ENCODE peak calls at places on chromosomes 11 and 22, in nine cellular contexts. M, T, E, K, P, O, J, V and U are unnamed samples.

GRCh38 chr22:39128508-39128907 is 24.0 kb downstream of the CBX7 start:
- DNase-seq in M (no peak), T (no peak), E (no peak), K (no peak), P (no peak), O (no peak), J (no peak), V (no peak), U (no peak)

GRCh38 chr22:48941903-48942625 is 885.6 kb downstream of the BRD1 start:
- DNase-seq in M (no peak), T (no peak), E (no peak), K (no peak), P (no peak), O (no peak), J (no peak), V (no peak), U (no peak)

GRCh38 chr11:1373536-1374214 is 16.1 kb upstream of the BRSK2 start:
- DNase-seq in M (peak), T (no peak), E (no peak), K (no peak), P (no peak), O (no peak), J (no peak), V (no peak), U (no peak)

GRCh38 chr11:69200331-69201047 is 44.8 kb downstream of the SMIM38 start:
- DNase-seq in M (no peak), T (no peak), E (no peak), K (no peak), P (no peak), O (no peak), J (peak), V (peak), U (no peak)

GRCh38 chr22:44365832-44366231 is 53.1 kb upstream of the SHISAL1 start:
- DNase-seq in M (no peak), T (no peak), E (no peak), K (no peak), P (no peak), O (no peak), J (peak), V (no peak), U (no peak)

GRCh38 chr11:2808850-2809847 is 76.4 kb downstream of the CDKN1C start:
- DNase-seq in M (no peak), T (no peak), E (no peak), K (no peak), P (no peak), O (no peak), J (peak), V (no peak), U (no peak)

GRCh38 chr11:114134870-114135269 is 75.4 kb downstream of the ZBTB16 start:
- DNase-seq in M (no peak), T (peak), E (no peak), K (no peak), P (no peak), O (no peak), J (no peak), V (no peak), U (no peak)

GRCh38 chr11:69137148-69137844 is 18.4 kb upstream of the SMIM38 start:
- DNase-seq in M (no peak), T (no peak), E (no peak), K (no peak), P (no peak), O (no peak), J (no peak), V (no peak), U (no peak)

GRCh38 chr11:12540913-12541587 is 133.2 kb upstream of the TEAD1 start:
- DNase-seq in M (peak), T (peak), E (no peak), K (no peak), P (peak), O (no peak), J (no peak), V (no peak), U (no peak)

GRCh38 chr11:2305862-2306823 is 4.3 kb downstream of the TSPAN32 start:
- DNase-seq in M (peak), T (peak), E (no peak), K (no peak), P (no peak), O (peak), J (peak), V (no peak), U (no peak)

GRCh38 chr11:83760942-83761341 is 474.8 kb upstream of the CCDC90B start:
- DNase-seq in M (no peak), T (no peak), E (no peak), K (no peak), P (no peak), O (no peak), J (no peak), V (no peak), U (no peak)

GRCh38 chr22:24841261-24841660 is 35.2 kb downstream of the SGSM1 start:
- DNase-seq in M (no peak), T (peak), E (no peak), K (peak), P (no peak), O (no peak), J (no peak), V (no peak), U (no peak)

GRCh38 chr11:28400236-28401100 is 292.3 kb downstream of the METTL15 start:
- DNase-seq in M (peak), T (no peak), E (no peak), K (no peak), P (no peak), O (no peak), J (no peak), V (no peak), U (no peak)

GRCh38 chr11:125200441-125200840 is 35.9 kb downstream of the PKNOX2 start:
- DNase-seq in M (no peak), T (no peak), E (no peak), K (no peak), P (no peak), O (no peak), J (no peak), V (no peak), U (no peak)

GRCh38 chr11:65920035-65920802 is 993 bp downstream of the DRAP1 start:
- DNase-seq in M (no peak), T (no peak), E (no peak), K (no peak), P (no peak), O (no peak), J (no peak), V (no peak), U (no peak)

GRCh38 chr22:38032681-38033521 is 24.3 kb upstream of the PICK1 start:
- DNase-seq in M (peak), T (peak), E (no peak), K (no peak), P (no peak), O (no peak), J (no peak), V (no peak), U (no peak)

GRCh38 chr22:49152146-49152929 is 675.3 kb downstream of the BRD1 start:
- DNase-seq in M (no peak), T (no peak), E (no peak), K (peak), P (no peak), O (no peak), J (no peak), V (peak), U (no peak)

GRCh38 chr22:46352691-46353386 is 17.3 kb downstream of the TRMU start:
- DNase-seq in M (no peak), T (peak), E (peak), K (no peak), P (no peak), O (no peak), J (peak), V (no peak), U (no peak)